ENCODE peak calls at places on chromosomes 12 and 14, in nine cellular contexts. P is HTR-8/SVneo; Q is heart right ventricle; Y is stimulated activated naive B cell treated with anti-CD40 and anti-IgM and Interleukin-4, amounts not matched to agents 10 μg/mL and 1 μg/mL and 100 μg/mL, for 72 hours; N is activated CD4-positive, CD25-positive, alpha-beta regulatory T cell; L is ACHN; S is HT-29; X is endothelial cell; F is NCI-H748 treated with DMSO at 0.1 percent for 48 hours. R is an unnamed sample.

GRCh38 chr12:72346331-72346944 is 74.3 kb downstream of the TRHDE start:
- DNase-seq in F (peak; percentile 40), X (peak; percentile 84), Q (peak; percentile 20), S (peak; percentile 89), N (no peak), L (peak; percentile 82), Y (peak; percentile 27), P (peak; percentile 13), R (peak; percentile 67)

GRCh38 chr14:75125617-75126016 is 1.2 kb downstream of the NEK9 start:
- DNase-seq in F (no peak), P (peak; percentile 52), Q (no peak), L (peak; percentile 33), S (no peak), N (no peak), X (no peak), Y (no peak), R (no peak)

GRCh38 chr14:91250912-91251311 is 6.4 kb upstream of the GPR68 start:
- DNase-seq in Y (no peak), N (no peak), L (no peak), X (no peak), P (no peak), S (no peak), F (no peak), Q (no peak), R (no peak)

GRCh38 chr14:88231626-88232025 is 91.4 kb downstream of the KCNK10 start:
- DNase-seq in Q (no peak), P (no peak), N (no peak), L (no peak), Y (no peak), X (no peak), F (no peak), S (no peak), R (no peak)

GRCh38 chr12:32139064-32139421 is 32.4 kb downstream of the BICD1 start:
- DNase-seq in X (no peak), L (no peak), Y (peak; percentile 74), P (no peak), F (no peak), S (no peak), N (no peak), Q (peak; percentile 11), R (no peak)

GRCh38 chr14:104510216-104510615 is 69.3 kb upstream of the C14orf180 start:
- DNase-seq in P (no peak), X (no peak), L (no peak), N (no peak), F (no peak), Y (no peak), Q (no peak), S (no peak), R (no peak)

GRCh38 chr12:95336387-95337067 is 118.9 kb downstream of the VEZT start:
- DNase-seq in L (peak; percentile 13), F (peak; percentile 54), X (peak; percentile 72), S (peak; percentile 88), N (no peak), Q (peak; percentile 76), P (peak; percentile 68), Y (no peak), R (peak; percentile 51)

GRCh38 chr14:57526942-57527341 is 33.3 kb upstream of the CCDC198 start:
- DNase-seq in L (no peak), P (no peak), Y (no peak), N (no peak), F (no peak), X (peak; percentile 42), Q (no peak), S (no peak), R (no peak)

GRCh38 chr12:44509471-44509870 is 366.6 kb downstream of the NELL2 start:
- DNase-seq in F (no peak), P (no peak), X (no peak), Q (no peak), Y (no peak), L (no peak), N (no peak), S (no peak), R (no peak)

GRCh38 chr12:6383572-6384498 is at the start of gene LTBR:
- DNase-seq in N (no peak), P (peak; percentile 93), L (peak; percentile 94), F (no peak), S (peak; percentile 94), Q (peak; percentile 96), X (peak; percentile 80), Y (no peak), R (peak; percentile 60)

GRCh38 chr14:76131071-76131985 is 20.4 kb upstream of the GPATCH2L start:
- DNase-seq in S (no peak), N (no peak), L (no peak), P (no peak), X (no peak), Y (no peak), Q (no peak), F (no peak), R (no peak)

GRCh38 chr12:125166046-125166445 is 100.8 kb downstream of the AACS start:
- DNase-seq in L (no peak), Y (no peak), F (no peak), P (no peak), Q (no peak), X (no peak), S (no peak), N (no peak), R (no peak)

GRCh38 chr14:39467889-39468524 is 35.8 kb upstream of the FBXO33 start:
- DNase-seq in P (no peak), S (peak; percentile 61), X (peak; percentile 33), L (peak; percentile 40), Q (no peak), Y (no peak), N (no peak), F (peak; percentile 9), R (no peak)

GRCh38 chr12:12803186-12803585 is 10.0 kb upstream of the DDX47 start:
- DNase-seq in S (peak; percentile 93), N (no peak), F (no peak), Y (peak; percentile 40), Q (peak; percentile 64), P (peak; percentile 87), L (peak; percentile 97), X (no peak), R (no peak)

GRCh38 chr12:116411977-116412376 is 134.5 kb upstream of the MED13L start:
- DNase-seq in N (no peak), F (no peak), X (no peak), S (no peak), Y (no peak), L (no peak), Q (no peak), P (no peak), R (no peak)

GRCh38 chr14:24665440-24665991 is 31.5 kb upstream of the GZMB start:
- DNase-seq in N (no peak), L (no peak), Y (peak; percentile 53), X (no peak), S (no peak), Q (no peak), F (no peak), P (no peak), R (no peak)

GRCh38 chr12:96108321-96108720 is 72.9 kb upstream of the LTA4H start:
- DNase-seq in F (no peak), P (no peak), N (no peak), Q (peak; percentile 61), X (peak; percentile 62), S (no peak), L (no peak), Y (peak; percentile 6), R (no peak)

GRCh38 chr12:113439606-113440030 is 17.4 kb downstream of the SDSL start:
- DNase-seq in X (peak; percentile 80), S (peak; percentile 41), Y (no peak), L (peak; percentile 60), P (peak; percentile 43), F (peak; percentile 38), Q (peak; percentile 25), N (no peak), R (peak; percentile 62)

GRCh38 chr12:90250766-90251165 is 542.1 kb upstream of the ATP2B1 start:
- DNase-seq in Q (peak; percentile 54), L (no peak), S (no peak), N (no peak), F (no peak), X (no peak), Y (no peak), P (no peak), R (no peak)